ENCODE peak calls at places on chromosomes 11 and 22, in four cellular contexts. N is dorsolateral prefrontal cortex, J is body of pancreas, H is lower lobe of right lung. P is an unnamed sample.

GRCh38 chr11:63508009-63508408 is 2.1 kb downstream of the LGALS12 start:
- DNase-seq in J (peak; percentile 80), N (peak; percentile 57), H (no peak), P (no peak)

GRCh38 chr11:133904818-133905515 is 51.8 kb downstream of the IGSF9B start:
- DNase-seq in J (no peak), N (no peak), H (peak; percentile 24), P (no peak)

GRCh38 chr11:65084598-65085375 is 765 bp downstream of the ZFPL1 start:
- DNase-seq in H (no peak), N (no peak), J (no peak), P (no peak)

GRCh38 chr11:12599408-12600143 is 74.6 kb upstream of the TEAD1 start:
- DNase-seq in H (peak; percentile 91), J (peak; percentile 76), N (peak; percentile 44), P (peak; percentile 20)

GRCh38 chr22:29388759-29389090 is 355 bp upstream of the AP1B1 start:
- DNase-seq in H (no peak), J (no peak), N (no peak), P (no peak)

GRCh38 chr11:783581-784015 is 6.3 kb downstream of the CEND1 start:
- DNase-seq in H (peak; percentile 89), N (peak; percentile 74), J (peak; percentile 84), P (no peak)

GRCh38 chr22:29727248-29727551 is 7.4 kb downstream of the CABP7 start:
- DNase-seq in N (no peak), J (peak; percentile 39), H (peak; percentile 56), P (no peak)

GRCh38 chr22:39654527-39654926 is 84.0 kb downstream of the CACNA1I start:
- DNase-seq in H (no peak), J (no peak), N (no peak), P (no peak)

GRCh38 chr22:23556026-23556620 is 24.0 kb downstream of the IGLL1 start:
- DNase-seq in J (no peak), H (no peak), N (no peak), P (no peak)

GRCh38 chr11:11458523-11458922 is 105.5 kb upstream of the CSNK2A3 start:
- DNase-seq in N (no peak), J (no peak), H (no peak), P (no peak)

GRCh38 chr22:27195104-27195503 is 537.7 kb downstream of the MIAT start:
- DNase-seq in N (no peak), J (no peak), H (no peak), P (no peak)

GRCh38 chr11:73921180-73921579 is 29.6 kb upstream of the DNAJB13 start:
- DNase-seq in N (no peak), J (no peak), H (no peak), P (no peak)

GRCh38 chr11:86916330-86916729 is 38.9 kb downstream of the FZD4 start:
- DNase-seq in J (no peak), H (no peak), N (no peak), P (no peak)

GRCh38 chr11:120104041-120104440 is 33.9 kb downstream of the TRIM29 start:
- DNase-seq in H (no peak), J (no peak), N (no peak), P (no peak)

GRCh38 chr11:59767212-59767611 is 12.0 kb downstream of the STX3 start:
- DNase-seq in H (no peak), N (no peak), J (no peak), P (no peak)

GRCh38 chr11:117458275-117459120 is 130.8 kb downstream of the CEP164 start:
- DNase-seq in J (no peak), H (no peak), N (no peak), P (peak; percentile 72)

GRCh38 chr11:66659785-66660184 is 17.9 kb downstream of the RBM4B start:
- DNase-seq in J (no peak), N (no peak), H (no peak), P (no peak)

GRCh38 chr11:9858218-9858617 is 194.3 kb downstream of the SWAP70 start:
- DNase-seq in N (no peak), J (no peak), H (no peak), P (no peak)

GRCh38 chr22:32584650-32585049 is 110.0 kb downstream of the FBXO7 start:
- DNase-seq in N (no peak), H (no peak), J (no peak), P (no peak)

GRCh38 chr11:118921121-118921928 is 4.4 kb downstream of the BCL9L start:
- DNase-seq in N (no peak), H (peak; percentile 80), J (peak; percentile 73), P (no peak)

GRCh38 chr22:27975381-27976013 is 56.4 kb upstream of the PITPNB start:
- DNase-seq in H (no peak), N (no peak), J (no peak), P (no peak)

GRCh38 chr11:12746593-12747097 is 72.4 kb downstream of the TEAD1 start:
- DNase-seq in N (no peak), H (peak; percentile 56), J (peak; percentile 17), P (no peak)

GRCh38 chr11:35303596-35304392 is 115.6 kb downstream of the SLC1A2 start:
- DNase-seq in J (peak; percentile 51), N (no peak), H (peak; percentile 61), P (no peak)

GRCh38 chr11:12704049-12704448 is 29.8 kb downstream of the TEAD1 start:
- DNase-seq in N (no peak), J (no peak), H (no peak), P (no peak)

GRCh38 chr22:30596199-30596598 is 4.5 kb upstream of the PES1 start:
- DNase-seq in H (no peak), N (no peak), J (no peak), P (no peak)

GRCh38 chr11:27217496-27217895 is 145.5 kb downstream of the CCDC34 start:
- DNase-seq in H (no peak), N (no peak), J (no peak), P (no peak)

GRCh38 chr11:120912504-120912903 is 111.4 kb upstream of the TBCEL start:
- DNase-seq in H (no peak), J (no peak), N (no peak), P (no peak)

GRCh38 chr22:27947461-27947860 is 28.4 kb upstream of the PITPNB start:
- DNase-seq in J (no peak), N (no peak), H (no peak), P (no peak)

GRCh38 chr11:12677131-12677530 is 2.9 kb downstream of the TEAD1 start:
- DNase-seq in N (no peak), J (no peak), H (no peak), P (no peak)

GRCh38 chr11:115256326-115257197 is 247.7 kb downstream of the CADM1 start:
- DNase-seq in H (no peak), J (no peak), N (no peak), P (peak; percentile 14)

GRCh38 chr22:31279821-31280496 is 12.3 kb downstream of the PIK3IP1 start:
- DNase-seq in N (no peak), H (no peak), J (no peak), P (no peak)

GRCh38 chr11:69423181-69423580 is 58.3 kb upstream of the LINC01488 start:
- DNase-seq in H (no peak), J (no peak), N (no peak), P (no peak)

GRCh38 chr11:12537778-12538401 is 136.3 kb upstream of the TEAD1 start:
- DNase-seq in N (no peak), J (no peak), H (no peak), P (no peak)

DNA sequence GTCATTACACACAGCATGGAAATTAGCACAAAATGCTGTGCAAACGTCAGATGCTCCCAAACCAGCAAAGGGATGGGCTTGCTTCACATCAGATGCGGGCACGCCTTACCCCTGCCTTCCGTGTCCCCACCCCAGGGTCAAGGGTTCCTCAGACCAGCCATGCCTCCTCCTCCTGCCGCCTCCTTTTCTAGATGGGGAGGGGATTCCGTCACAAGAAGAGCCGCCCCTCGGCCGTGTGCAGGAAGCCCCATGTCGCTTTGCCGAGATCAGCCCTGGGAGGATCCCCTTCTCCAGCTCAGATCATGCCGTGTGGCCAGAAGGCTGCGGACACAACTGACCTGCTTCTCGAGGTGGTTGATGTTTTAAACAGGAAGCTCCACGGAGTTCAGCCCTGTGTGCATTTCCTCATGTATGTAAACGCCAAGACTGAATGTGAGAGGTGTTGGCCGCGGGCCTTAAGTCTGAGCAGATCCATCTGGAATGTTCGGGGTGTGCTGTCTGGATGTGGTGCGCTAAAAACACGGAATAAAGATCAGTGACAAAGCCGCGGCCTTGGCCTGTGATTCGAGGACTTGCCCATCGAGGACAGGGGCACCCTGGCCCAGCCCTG is 412.8 kb downstream of the TBC1D22A start:
- DNase-seq in H (no peak), N (peak; percentile 14), J (no peak), P (peak; percentile 1)
- TF ChIP-seq CTCF in H (no peak), N (no peak), J (no peak), P (no peak)

GRCh38 chr22:22449819-22450218 is 58.7 kb downstream of the ZNF280B start:
- DNase-seq in N (no peak), H (no peak), J (no peak), P (no peak)

GRCh38 chr22:22454997-22455396 is 53.5 kb downstream of the ZNF280B start:
- DNase-seq in H (no peak), N (no peak), J (no peak), P (no peak)

GRCh38 chr22:22452996-22453686 is 55.4 kb downstream of the ZNF280B start:
- DNase-seq in N (no peak), H (no peak), J (no peak), P (no peak)

GRCh38 chr22:22450343-22450839 is 58.2 kb downstream of the ZNF280B start:
- DNase-seq in H (peak; percentile 53), N (no peak), J (no peak), P (peak; percentile 20)

GRCh38 chr22:22452211-22452610 is 56.3 kb downstream of the ZNF280B start:
- DNase-seq in N (no peak), H (no peak), J (no peak), P (no peak)
- H3K27me3 ChIP-seq in N (no peaks in the 10 kb centered on the region), H (peaks cover 11% of the 10 kb centered on the region), J (no peaks in the 10 kb centered on the region), P (no peaks in the 10 kb centered on the region)

GRCh38 chr22:44261861-44262595 is 50.7 kb downstream of the SHISAL1 start:
- DNase-seq in H (no peak), N (no peak), J (no peak), P (no peak)
- H3K4me3 ChIP-seq in H (no peak overlapping the region), N (no peak overlapping the region), J (no peak overlapping the region), P (no peak overlapping the region)

GRCh38 chr11:126115820-126116319 is 53.2 kb upstream of the CDON start:
- DNase-seq in J (peak; percentile 82), H (peak; percentile 85), N (no peak), P (no peak)
- TF ChIP-seq CTCF in J (peak; percentile 55), H (peak; percentile 11), N (no peak), P (no peak)

DNA sequence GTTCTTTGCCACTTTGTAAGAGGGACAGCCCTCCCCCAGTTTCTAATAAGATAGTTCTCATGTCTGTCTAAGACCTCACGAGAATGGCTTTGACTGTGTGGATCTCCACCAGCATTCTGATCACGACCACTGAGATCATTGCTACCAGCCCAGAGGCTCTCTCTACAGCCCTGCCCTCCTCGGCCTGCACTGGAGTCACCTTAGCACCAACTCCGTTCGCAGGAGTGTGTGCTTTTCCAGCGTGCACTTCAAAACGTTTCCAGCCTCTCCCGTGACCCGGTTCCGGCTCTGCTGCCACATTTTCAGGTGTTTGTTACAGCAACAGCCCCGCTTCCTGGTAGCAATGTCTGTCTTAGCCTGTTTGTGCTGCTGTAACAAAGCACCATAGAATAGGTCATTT is 26.2 kb downstream of the TSPAN32 start:
- DNase-seq in N (no peak), J (no peak), H (no peak), P (no peak)
- H3K27me3 ChIP-seq in N (no peaks in the 10 kb centered on the region), J (no peaks in the 10 kb centered on the region), H (no peaks in the 10 kb centered on the region), P (no peaks in the 10 kb centered on the region)

GRCh38 chr22:49928571-49929552 is 10.4 kb downstream of the CRELD2 start:
- DNase-seq in N (no peak), H (no peak), J (no peak), P (no peak)
- H3K4me3 ChIP-seq in N (peak overlapping the region; percentile 3), H (no peak overlapping the region), J (no peak overlapping the region), P (no peak overlapping the region)

P was measured in GM06990.